ENCODE peak calls at places on chromosome 1, in nine cellular contexts. One of them, this sample, is unnamed.

GRCh38 chr1:244801246-244801645 is 34.2 kb upstream of the COX20 start:
- ATAC-seq in body of pancreas: peak; percentile 62
- ATAC-seq in HepG2: peak; percentile 94
- ATAC-seq in heart left ventricle: no peak
- ATAC-seq in upper lobe of left lung: peak; percentile 67
- ATAC-seq in HCT116: peak; percentile 82
- ATAC-seq in right lobe of liver: peak; percentile 91
- ATAC-seq in GM12878: peak; percentile 96
- ATAC-seq in A549: peak; percentile 75
- ATAC-seq in this sample: no peak

GRCh38 chr1:203045336-203045735 is 19.0 kb downstream of the PPFIA4 start:
- ATAC-seq in heart left ventricle: no peak
- ATAC-seq in HCT116: no peak
- ATAC-seq in GM12878: no peak
- ATAC-seq in body of pancreas: no peak
- ATAC-seq in HepG2: no peak
- ATAC-seq in upper lobe of left lung: no peak
- ATAC-seq in A549: no peak
- ATAC-seq in right lobe of liver: no peak
- ATAC-seq in this sample: no peak

GRCh38 chr1:25612421-25612820 is 4.2 kb upstream of the MAN1C1 start:
- ATAC-seq in right lobe of liver: no peak
- ATAC-seq in A549: no peak
- ATAC-seq in upper lobe of left lung: no peak
- ATAC-seq in HepG2: no peak
- ATAC-seq in heart left ventricle: no peak
- ATAC-seq in HCT116: no peak
- ATAC-seq in body of pancreas: no peak
- ATAC-seq in GM12878: no peak
- ATAC-seq in this sample: no peak

GRCh38 chr1:65141394-65141793 is 6.6 kb upstream of the AK4 start:
- ATAC-seq in right lobe of liver: no peak
- ATAC-seq in HCT116: peak; percentile 74
- ATAC-seq in heart left ventricle: no peak
- ATAC-seq in A549: no peak
- ATAC-seq in body of pancreas: no peak
- ATAC-seq in GM12878: no peak
- ATAC-seq in HepG2: no peak
- ATAC-seq in upper lobe of left lung: peak; percentile 64
- ATAC-seq in this sample: no peak

GRCh38 chr1:200107004-200107470 is 79.5 kb downstream of the NR5A2 start:
- ATAC-seq in heart left ventricle: no peak
- ATAC-seq in upper lobe of left lung: no peak
- ATAC-seq in GM12878: peak; percentile 58
- ATAC-seq in HCT116: no peak
- ATAC-seq in right lobe of liver: no peak
- ATAC-seq in A549: no peak
- ATAC-seq in HepG2: no peak
- ATAC-seq in body of pancreas: no peak
- ATAC-seq in this sample: no peak

GRCh38 chr1:24586970-24587820 is 31.3 kb downstream of the NCMAP start:
- ATAC-seq in A549: peak; percentile 82
- ATAC-seq in GM12878: peak; percentile 98
- ATAC-seq in HepG2: peak; percentile 78
- ATAC-seq in HCT116: peak; percentile 96
- ATAC-seq in right lobe of liver: peak; percentile 96
- ATAC-seq in body of pancreas: peak; percentile 86
- ATAC-seq in heart left ventricle: no peak
- ATAC-seq in upper lobe of left lung: peak; percentile 68
- ATAC-seq in this sample: peak; percentile 51

GRCh38 chr1:207221934-207222351 is 99.5 kb upstream of the CD55 start:
- ATAC-seq in right lobe of liver: no peak
- ATAC-seq in HCT116: no peak
- ATAC-seq in HepG2: no peak
- ATAC-seq in heart left ventricle: no peak
- ATAC-seq in body of pancreas: no peak
- ATAC-seq in upper lobe of left lung: no peak
- ATAC-seq in GM12878: no peak
- ATAC-seq in A549: peak; percentile 34
- ATAC-seq in this sample: no peak

GRCh38 chr1:156868341-156868740 is 7.7 kb downstream of the NTRK1 start:
- ATAC-seq in right lobe of liver: no peak
- ATAC-seq in A549: no peak
- ATAC-seq in upper lobe of left lung: no peak
- ATAC-seq in HepG2: peak; percentile 39
- ATAC-seq in heart left ventricle: no peak
- ATAC-seq in GM12878: peak; percentile 40
- ATAC-seq in HCT116: no peak
- ATAC-seq in body of pancreas: no peak
- ATAC-seq in this sample: no peak

GRCh38 chr1:100127226-100127625 is 5.5 kb downstream of the SASS6 start:
- ATAC-seq in body of pancreas: no peak
- ATAC-seq in upper lobe of left lung: no peak
- ATAC-seq in A549: no peak
- ATAC-seq in HepG2: no peak
- ATAC-seq in HCT116: no peak
- ATAC-seq in heart left ventricle: no peak
- ATAC-seq in right lobe of liver: no peak
- ATAC-seq in GM12878: no peak
- ATAC-seq in this sample: no peak

DNA sequence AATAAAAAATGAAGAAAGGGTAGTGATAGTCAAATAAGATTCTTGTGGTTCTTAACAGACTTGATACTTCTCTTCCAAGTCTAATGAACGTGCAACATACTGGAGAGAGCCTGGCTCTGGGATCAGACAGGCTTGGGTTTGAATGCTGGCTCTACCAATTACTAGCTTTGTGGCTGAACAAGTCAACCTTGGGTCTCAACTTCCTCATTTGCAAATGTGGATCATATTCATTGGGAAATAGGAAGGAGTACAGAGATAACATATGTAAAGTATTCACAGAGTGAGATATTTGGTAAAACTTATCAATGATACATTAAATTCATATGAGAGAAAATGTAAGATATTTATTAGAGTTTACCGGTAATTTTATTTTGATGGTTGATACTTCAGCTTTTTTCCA is 2.0 kb downstream of the EDEM3 start:
- ATAC-seq in body of pancreas: no peak
- ATAC-seq in right lobe of liver: no peak
- ATAC-seq in A549: no peak
- ATAC-seq in HepG2: no peak
- ATAC-seq in HCT116: no peak
- ATAC-seq in heart left ventricle: no peak
- ATAC-seq in GM12878: no peak
- ATAC-seq in upper lobe of left lung: no peak
- ATAC-seq in this sample: no peak
- H3K4me3 ChIP-seq in body of pancreas: no peak overlapping the region
- H3K4me3 ChIP-seq in right lobe of liver: no peak overlapping the region
- H3K4me3 ChIP-seq in A549: no peak overlapping the region
- H3K4me3 ChIP-seq in HepG2: no peak overlapping the region
- H3K4me3 ChIP-seq in HCT116: no peak overlapping the region
- H3K4me3 ChIP-seq in heart left ventricle: peak overlapping the region; percentile 90
- H3K4me3 ChIP-seq in GM12878: peak overlapping the region; percentile 82
- H3K4me3 ChIP-seq in upper lobe of left lung: peak overlapping the region; percentile 63
- H3K4me3 ChIP-seq in this sample: no peak overlapping the region

DNA sequence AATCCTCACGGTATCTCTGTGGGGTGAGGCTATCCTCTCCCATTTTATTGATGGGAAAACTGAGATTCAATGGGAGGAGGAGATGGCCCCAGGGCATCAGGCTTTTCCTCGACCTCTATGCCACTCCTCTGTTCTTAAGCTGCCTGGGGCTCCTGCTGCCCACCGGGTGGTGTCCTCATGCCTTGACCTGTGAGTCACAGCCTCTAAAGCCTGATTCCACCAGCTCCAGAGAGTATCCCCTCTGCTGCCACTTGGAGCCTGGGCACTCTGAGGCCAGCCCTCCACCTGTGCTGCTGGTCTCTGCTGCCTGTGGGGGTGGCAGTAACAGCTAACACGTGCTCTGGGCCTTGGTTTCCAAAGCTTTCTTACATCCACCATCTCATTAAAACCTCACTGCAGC is 241.2 kb downstream of the TRABD2B start:
- ATAC-seq in heart left ventricle: no peak
- ATAC-seq in GM12878: no peak
- ATAC-seq in upper lobe of left lung: no peak
- ATAC-seq in A549: no peak
- ATAC-seq in HCT116: peak; percentile 26
- ATAC-seq in right lobe of liver: no peak
- ATAC-seq in HepG2: peak; percentile 45
- ATAC-seq in body of pancreas: no peak
- ATAC-seq in this sample: no peak
- TF ChIP-seq POLR2A in heart left ventricle: no peak
- TF ChIP-seq POLR2A in GM12878: no peak
- TF ChIP-seq POLR2A in upper lobe of left lung: no peak
- TF ChIP-seq POLR2A in A549: no peak
- TF ChIP-seq POLR2A in HCT116: no peak
- TF ChIP-seq POLR2A in right lobe of liver: no peak
- TF ChIP-seq POLR2A in HepG2: no peak
- TF ChIP-seq POLR2A in body of pancreas: no peak
- TF ChIP-seq POLR2A in this sample: no peak

GRCh38 chr1:221606216-221606615 is 135.7 kb downstream of the DUSP10 start:
- ATAC-seq in body of pancreas: no peak
- ATAC-seq in HCT116: no peak
- ATAC-seq in heart left ventricle: no peak
- ATAC-seq in GM12878: no peak
- ATAC-seq in upper lobe of left lung: no peak
- ATAC-seq in A549: no peak
- ATAC-seq in HepG2: no peak
- ATAC-seq in right lobe of liver: no peak
- ATAC-seq in this sample: no peak

GRCh38 chr1:221608835-221609320 is 133.0 kb downstream of the DUSP10 start:
- ATAC-seq in A549: no peak
- ATAC-seq in heart left ventricle: no peak
- ATAC-seq in right lobe of liver: no peak
- ATAC-seq in HepG2: no peak
- ATAC-seq in HCT116: no peak
- ATAC-seq in body of pancreas: no peak
- ATAC-seq in GM12878: no peak
- ATAC-seq in upper lobe of left lung: no peak
- ATAC-seq in this sample: no peak

GRCh38 chr1:221611930-221612777 is 129.7 kb downstream of the DUSP10 start:
- ATAC-seq in HepG2: no peak
- ATAC-seq in GM12878: no peak
- ATAC-seq in HCT116: peak; percentile 36
- ATAC-seq in heart left ventricle: peak; percentile 86
- ATAC-seq in A549: peak; percentile 97
- ATAC-seq in upper lobe of left lung: peak; percentile 96
- ATAC-seq in body of pancreas: peak; percentile 58
- ATAC-seq in right lobe of liver: peak; percentile 97
- ATAC-seq in this sample: peak; percentile 90
- H3K4me3 ChIP-seq in HepG2: no peak overlapping the region
- H3K4me3 ChIP-seq in GM12878: no peak overlapping the region
- H3K4me3 ChIP-seq in HCT116: no peak overlapping the region
- H3K4me3 ChIP-seq in heart left ventricle: no peak overlapping the region
- H3K4me3 ChIP-seq in A549: no peak overlapping the region
- H3K4me3 ChIP-seq in upper lobe of left lung: no peak overlapping the region
- H3K4me3 ChIP-seq in body of pancreas: no peak overlapping the region
- H3K4me3 ChIP-seq in right lobe of liver: no peak overlapping the region
- H3K4me3 ChIP-seq in this sample: no peak overlapping the region

GRCh38 chr1:198157241-198157846 is 546 bp downstream of the NEK7 start:
- ATAC-seq in HCT116: peak; percentile 67
- ATAC-seq in right lobe of liver: peak; percentile 65
- ATAC-seq in heart left ventricle: peak; percentile 65
- ATAC-seq in upper lobe of left lung: peak; percentile 83
- ATAC-seq in HepG2: peak; percentile 73
- ATAC-seq in GM12878: peak; percentile 59
- ATAC-seq in A549: peak; percentile 71
- ATAC-seq in body of pancreas: peak; percentile 69
- ATAC-seq in this sample: peak; percentile 77
- TF ChIP-seq POLR2A in HCT116: peak; percentile 43
- TF ChIP-seq POLR2A in right lobe of liver: peak; percentile 16
- TF ChIP-seq POLR2A in heart left ventricle: peak; percentile 62
- TF ChIP-seq POLR2A in upper lobe of left lung: no peak
- TF ChIP-seq POLR2A in HepG2: no peak
- TF ChIP-seq POLR2A in GM12878: peak; percentile 69
- TF ChIP-seq POLR2A in A549: peak; percentile 7
- TF ChIP-seq POLR2A in body of pancreas: peak; percentile 65
- TF ChIP-seq POLR2A in this sample: peak; percentile 2

GRCh38 chr1:78426398-78426797 is 64.4 kb upstream of the PTGFR start:
- ATAC-seq in HCT116: no peak
- ATAC-seq in HepG2: no peak
- ATAC-seq in A549: no peak
- ATAC-seq in heart left ventricle: no peak
- ATAC-seq in body of pancreas: no peak
- ATAC-seq in right lobe of liver: no peak
- ATAC-seq in GM12878: no peak
- ATAC-seq in upper lobe of left lung: no peak
- ATAC-seq in this sample: no peak

GRCh38 chr1:78432016-78432415 is 58.8 kb upstream of the PTGFR start:
- ATAC-seq in body of pancreas: no peak
- ATAC-seq in heart left ventricle: no peak
- ATAC-seq in upper lobe of left lung: no peak
- ATAC-seq in HepG2: no peak
- ATAC-seq in GM12878: no peak
- ATAC-seq in HCT116: no peak
- ATAC-seq in right lobe of liver: no peak
- ATAC-seq in A549: no peak
- ATAC-seq in this sample: no peak

GRCh38 chr1:78424720-78425119 is 66.1 kb upstream of the PTGFR start:
- ATAC-seq in right lobe of liver: no peak
- ATAC-seq in HCT116: no peak
- ATAC-seq in body of pancreas: no peak
- ATAC-seq in HepG2: no peak
- ATAC-seq in A549: no peak
- ATAC-seq in heart left ventricle: no peak
- ATAC-seq in upper lobe of left lung: no peak
- ATAC-seq in GM12878: no peak
- ATAC-seq in this sample: no peak

DNA sequence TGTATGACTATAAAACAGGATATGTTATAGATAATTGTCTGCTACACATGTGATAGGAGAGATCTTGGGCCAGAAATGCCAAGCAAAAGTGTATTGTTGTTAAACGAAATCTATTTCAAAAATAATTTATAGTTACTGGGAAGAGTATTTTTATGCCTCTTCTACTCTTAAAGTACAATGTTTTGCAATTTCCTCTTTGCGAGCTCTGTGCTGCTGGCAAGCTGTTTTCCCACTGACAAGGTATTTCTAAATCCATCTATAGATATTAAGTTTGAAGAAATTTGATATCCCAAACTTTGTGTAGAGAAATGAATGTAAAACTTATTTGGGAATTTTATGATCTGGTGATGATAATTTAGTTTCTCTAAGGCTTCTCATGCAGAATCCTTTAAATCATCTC is 63.3 kb upstream of the PTGFR start:
- ATAC-seq in HepG2: no peak
- ATAC-seq in right lobe of liver: no peak
- ATAC-seq in upper lobe of left lung: no peak
- ATAC-seq in HCT116: no peak
- ATAC-seq in body of pancreas: no peak
- ATAC-seq in heart left ventricle: no peak
- ATAC-seq in GM12878: no peak
- ATAC-seq in A549: no peak
- ATAC-seq in this sample: no peak
- H3K4me3 ChIP-seq in HepG2: no peak overlapping the region
- H3K4me3 ChIP-seq in right lobe of liver: no peak overlapping the region
- H3K4me3 ChIP-seq in upper lobe of left lung: no peak overlapping the region
- H3K4me3 ChIP-seq in HCT116: no peak overlapping the region
- H3K4me3 ChIP-seq in body of pancreas: no peak overlapping the region
- H3K4me3 ChIP-seq in heart left ventricle: no peak overlapping the region
- H3K4me3 ChIP-seq in GM12878: no peak overlapping the region
- H3K4me3 ChIP-seq in A549: no peak overlapping the region
- H3K4me3 ChIP-seq in this sample: no peak overlapping the region

GRCh38 chr1:20732588-20733360 is at the start of gene SH2D5:
- ATAC-seq in HepG2: peak; percentile 74
- ATAC-seq in body of pancreas: peak; percentile 85
- ATAC-seq in A549: peak; percentile 75
- ATAC-seq in upper lobe of left lung: peak; percentile 82
- ATAC-seq in heart left ventricle: peak; percentile 7
- ATAC-seq in right lobe of liver: peak; percentile 89
- ATAC-seq in HCT116: peak; percentile 73
- ATAC-seq in GM12878: peak; percentile 84
- ATAC-seq in this sample: peak; percentile 83
- TF ChIP-seq POLR2A in HepG2: peak; percentile 50
- TF ChIP-seq POLR2A in body of pancreas: no peak
- TF ChIP-seq POLR2A in A549: no peak
- TF ChIP-seq POLR2A in upper lobe of left lung: no peak
- TF ChIP-seq POLR2A in heart left ventricle: no peak
- TF ChIP-seq POLR2A in right lobe of liver: peak; percentile 38
- TF ChIP-seq POLR2A in HCT116: no peak
- TF ChIP-seq POLR2A in GM12878: no peak
- TF ChIP-seq POLR2A in this sample: no peak

This sample was measured in gastroesophageal sphincter.